ENCODE peak calls at places on chromosome 17, in ten cellular contexts. H, E, D, C, Z, G, O, R, Y and F are unnamed samples. For H3K27me3, the result is how much of the 10 kb centered on the place peaks cover.

GRCh38 chr17:66777689-66778225 is 57.2 kb upstream of the CACNG5 start:
- DNase-seq in Y (no peak), E (no peak), H (no peak), G (peak), D (peak), R (no peak), C (peak), O (peak), Z (no peak), F (no peak)

GRCh38 chr17:39400547-39401411 is 647 bp downstream of the FBXL20 start:
- DNase-seq in E (peak), R (no peak), D (no peak), G (no peak), Y (peak), H (no peak), O (peak), Z (no peak), C (peak), F (peak)

GRCh38 chr17:67569873-67570272 is 147.9 kb upstream of the NOL11 start:
- DNase-seq in G (no peak), H (peak), O (no peak), Y (no peak), Z (no peak), C (no peak), D (no peak), E (no peak), R (no peak), F (peak)

GRCh38 chr17:77725851-77726250 is 232.7 kb upstream of the TNRC6C start:
- DNase-seq in Z (no peak), C (no peak), R (peak), E (no peak), Y (no peak), G (no peak), O (no peak), H (no peak), D (no peak), F (no peak)

GRCh38 chr17:31248986-31249385 is 48.1 kb downstream of the OMG start:
- DNase-seq in H (no peak), E (no peak), O (no peak), D (no peak), G (no peak), C (peak), Y (peak), Z (peak), R (no peak), F (no peak)

GRCh38 chr17:44043326-44043725 is 23.1 kb downstream of the LSM12 start:
- DNase-seq in D (no peak), H (no peak), Y (no peak), Z (no peak), G (no peak), C (no peak), R (no peak), E (no peak), O (no peak), F (no peak)

GRCh38 chr17:40005527-40005926 is 9.7 kb upstream of the CSF3 start:
- DNase-seq in R (no peak), H (no peak), E (no peak), O (no peak), Y (no peak), C (no peak), Z (no peak), G (no peak), D (no peak), F (no peak)

GRCh38 chr17:76735006-76735405 is 2.1 kb downstream of the SRSF2 start:
- DNase-seq in Y (peak), O (no peak), G (no peak), H (no peak), R (no peak), C (no peak), Z (no peak), E (no peak), D (no peak), F (no peak)

GRCh38 chr17:77145635-77146632 is 5.2 kb downstream of the SEC14L1 start:
- DNase-seq in C (peak), E (peak), Z (peak), H (peak), D (peak), G (peak), O (peak), Y (no peak), R (peak), F (no peak)

GRCh38 chr17:52604105-52604504 is 445.6 kb upstream of the CA10 start:
- DNase-seq in Z (no peak), R (no peak), H (no peak), C (no peak), Y (peak), D (no peak), G (no peak), O (no peak), E (no peak), F (no peak)

GRCh38 chr17:7573324-7574080 is 5.9 kb upstream of the CD68 start:
- DNase-seq in H (peak), E (peak), D (peak), C (peak), R (peak), G (peak), Z (peak), Y (peak), O (peak), F (peak)

GRCh38 chr17:76547183-76547641 is 7.4 kb downstream of the PRCD start:
- DNase-seq in G (peak), C (peak), R (peak), O (no peak), H (peak), E (no peak), Y (no peak), D (peak), Z (no peak), F (peak)

GRCh38 chr17:77846531-77847085 is 111.9 kb upstream of the TNRC6C start:
- DNase-seq in H (no peak), D (no peak), Z (no peak), R (no peak), Y (no peak), E (no peak), C (no peak), O (peak), G (no peak), F (no peak)

GRCh38 chr17:81173354-81173753 is 7.3 kb upstream of the AATK start:
- DNase-seq in O (no peak), E (no peak), G (no peak), D (no peak), Z (no peak), H (no peak), C (no peak), R (no peak), Y (no peak), F (no peak)

GRCh38 chr17:27206447-27206846 is 87.5 kb upstream of the WSB1 start:
- DNase-seq in C (no peak), Y (no peak), G (no peak), H (no peak), R (no peak), D (no peak), O (no peak), E (no peak), Z (no peak), F (peak)

GRCh38 chr17:62565817-62566216 is 61.7 kb upstream of the MRC2 start:
- DNase-seq in Z (peak), D (no peak), O (no peak), Y (peak), C (peak), G (no peak), E (no peak), H (no peak), R (no peak), F (no peak)

GRCh38 chr17:81863123-81863675 is 2.9 kb upstream of the P4HB start:
- DNase-seq in Z (no peak), H (no peak), C (no peak), O (no peak), D (no peak), G (no peak), R (no peak), E (peak), Y (no peak), F (no peak)

GRCh38 chr17:28712705-28713415 is 1.2 kb upstream of the PROCA1 start:
- DNase-seq in R (no peak), G (no peak), H (no peak), O (no peak), E (no peak), C (no peak), Z (no peak), D (no peak), Y (no peak), F (no peak)
- H3K27me3 ChIP-seq in R (under half), G (under half), H (under half), O (under half), E (under half), C (under half), Z (under half), D (under half), Y (under half), F (under half)

GRCh38 chr17:45236002-45236606 is 14.4 kb downstream of the FMNL1 start:
- DNase-seq in O (no peak), Y (no peak), R (no peak), D (no peak), E (peak), G (no peak), H (no peak), C (no peak), Z (no peak), F (no peak)
- TF ChIP-seq CTCF in O (peak), Y (no peak), R (peak), D (peak), E (no peak), G (no peak), H (no peak), C (no peak), Z (no peak), F (no peak)

DNA sequence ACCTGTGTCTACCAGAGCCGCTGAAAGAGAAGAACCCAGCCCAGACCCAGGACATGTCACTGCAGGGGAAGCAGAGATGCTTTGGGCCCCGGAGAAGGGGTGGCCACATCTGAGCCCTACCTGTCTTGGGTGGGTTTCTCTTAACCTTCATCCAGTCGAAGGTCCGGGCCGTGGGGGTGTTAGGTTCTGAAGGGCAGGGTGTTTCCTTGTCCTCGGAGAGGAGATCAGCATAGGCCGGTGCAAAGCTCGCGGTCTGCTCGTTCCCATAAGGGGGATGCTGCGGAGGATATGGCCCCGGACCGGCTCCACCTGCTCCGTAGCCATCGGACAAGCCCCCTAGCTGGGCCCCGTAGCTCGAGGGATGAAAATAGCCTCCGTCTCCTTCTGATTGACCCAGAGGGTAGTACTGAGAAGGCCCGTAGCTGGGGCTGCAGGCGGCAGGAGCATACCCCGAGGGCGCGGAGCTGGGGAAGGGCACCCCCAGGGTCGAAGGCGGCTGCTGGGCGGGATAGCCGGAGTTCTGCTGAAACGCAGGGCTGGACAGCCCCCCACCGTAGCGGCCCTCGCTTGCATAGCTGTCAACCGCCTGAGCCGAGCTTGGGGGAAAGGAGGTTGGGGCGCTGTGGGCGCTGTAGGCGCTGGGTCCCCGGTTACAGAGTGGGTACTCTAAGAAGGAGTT is 464 bp downstream of the HOXB1 start:
- DNase-seq in C (no peak), Z (no peak), H (no peak), D (no peak), R (no peak), Y (no peak), G (no peak), E (no peak), O (no peak), F (no peak)
- H3K27me3 ChIP-seq in C (half or more), Z (under half), H (under half), D (under half), R (under half), Y (under half), G (under half), E (under half), O (under half), F (half or more)

DNA sequence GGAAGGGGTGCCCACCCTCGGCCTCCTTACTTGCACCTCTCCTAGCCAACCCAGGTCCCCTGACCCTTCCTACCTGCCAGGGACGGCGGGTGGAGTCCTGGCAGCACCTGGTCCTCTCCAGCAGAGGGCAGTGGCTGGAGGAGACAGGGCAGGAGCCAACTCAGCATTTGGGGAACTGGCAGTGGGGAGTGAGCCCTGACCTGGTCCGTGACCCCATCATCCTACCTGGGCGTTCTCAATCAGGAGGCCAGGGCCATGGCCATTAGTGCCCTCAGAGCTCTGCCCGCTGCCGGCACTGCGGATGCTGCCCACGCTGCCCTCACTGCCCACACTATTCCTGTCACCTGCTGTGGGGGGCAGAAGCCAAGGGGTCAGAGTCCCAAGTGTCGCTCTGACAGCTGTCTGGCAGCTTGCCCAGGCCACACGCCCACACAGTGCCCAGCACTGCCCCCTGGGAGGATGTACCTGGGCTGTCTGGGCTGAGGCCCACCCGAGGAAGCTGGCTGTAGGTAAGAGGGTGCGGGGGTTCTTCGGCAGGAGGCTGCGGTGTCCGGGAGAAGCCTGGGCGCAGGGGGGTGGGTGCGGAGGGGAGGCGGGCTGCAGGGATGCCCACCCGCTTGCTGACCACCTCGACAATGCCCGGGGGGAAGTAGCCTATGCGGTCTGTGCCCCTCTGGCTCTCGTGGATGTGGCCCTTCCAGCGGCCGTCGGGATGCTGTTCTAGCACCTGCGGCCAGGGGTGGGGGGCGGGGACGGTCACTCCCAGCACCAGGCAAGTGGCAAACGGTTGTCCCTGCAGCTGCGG is 10.8 kb downstream of the CASKIN2 start:
- DNase-seq in H (no peak), G (no peak), O (peak), E (peak), C (no peak), Z (no peak), Y (peak), R (no peak), D (peak), F (peak)
- TF ChIP-seq CTCF in H (peak), G (peak), O (peak), E (peak), C (peak), Z (peak), Y (peak), R (peak), D (peak), F (peak)